ENCODE peak calls at places on chromosomes 6 and 20, in eight cellular contexts. S is CD8-positive, alpha-beta memory T cell; U is suprapubic skin; I is left lung; L is CD8-positive, alpha-beta T cell; V is fibroblast of lung; M is psoas muscle; J is effector memory CD4-positive, alpha-beta T cell. C is an unnamed sample.

GRCh38 chr20:38554986-38555385 is 26.0 kb upstream of the ADIG start:
- DNase-seq in S (no peak), U (no peak), I (no peak), L (no peak), V (no peak), M (no peak), J (no peak), C (no peak)

GRCh38 chr6:108142240-108142639 is 23.6 kb upstream of the NR2E1 start:
- DNase-seq in S (no peak), U (no peak), I (no peak), L (no peak), V (no peak), M (no peak), J (no peak), C (no peak)

GRCh38 chr6:50995036-50995435 is 176.4 kb downstream of the TFAP2B start:
- DNase-seq in S (no peak), U (no peak), I (no peak), L (no peak), V (no peak), M (no peak), J (no peak), C (no peak)

GRCh38 chr6:128158496-128158895 is 257.6 kb upstream of the THEMIS start:
- DNase-seq in S (no peak), U (no peak), I (no peak), L (no peak), V (peak; percentile 55), M (no peak), J (no peak), C (no peak)

GRCh38 chr6:73774311-73774766 is 78.3 kb downstream of the CD109 start:
- DNase-seq in S (no peak), U (no peak), I (no peak), L (no peak), V (peak; percentile 85), M (no peak), J (no peak), C (no peak)

GRCh38 chr6:136123464-136123863 is 126.6 kb downstream of the MTFR2 start:
- DNase-seq in S (no peak), U (no peak), I (no peak), L (no peak), V (peak; percentile 53), M (no peak), J (no peak), C (no peak)

GRCh38 chr20:25296094-25297093 is 48.5 kb downstream of the PYGB start:
- DNase-seq in S (no peak), U (no peak), I (no peak), L (no peak), V (peak; percentile 49), M (no peak), J (no peak), C (no peak)

GRCh38 chr6:119544325-119545150 is 195.0 kb upstream of the MAN1A1 start:
- DNase-seq in S (no peak), U (no peak), I (no peak), L (no peak), V (peak; percentile 67), M (no peak), J (no peak), C (no peak)

GRCh38 chr6:84061613-84062398 is 28.2 kb downstream of the MRAP2 start:
- DNase-seq in S (no peak), U (no peak), I (no peak), L (no peak), V (no peak), M (no peak), J (no peak), C (no peak)

GRCh38 chr6:114747995-114748625 is 405.3 kb upstream of the HS3ST5 start:
- DNase-seq in S (no peak), U (peak; percentile 76), I (no peak), L (peak; percentile 10), V (peak; percentile 72), M (no peak), J (no peak), C (no peak)

GRCh38 chr6:132063738-132064137 is 112.6 kb upstream of the CCN2 start:
- DNase-seq in S (no peak), U (no peak), I (no peak), L (no peak), V (peak; percentile 57), M (peak; percentile 12), J (no peak), C (no peak)

GRCh38 chr6:75460636-75461035 is 33.0 kb downstream of the FILIP1 start:
- DNase-seq in S (no peak), U (no peak), I (no peak), L (no peak), V (peak; percentile 36), M (no peak), J (no peak), C (no peak)

GRCh38 chr6:133245033-133245903 is 4.1 kb downstream of the EYA4 start:
- DNase-seq in S (no peak), U (no peak), I (no peak), L (no peak), V (peak; percentile 20), M (no peak), J (no peak), C (no peak)

GRCh38 chr6:131061771-131062160 is 1.3 kb downstream of the EPB41L2 start:
- DNase-seq in S (no peak), U (no peak), I (no peak), L (no peak), V (no peak), M (no peak), J (no peak), C (no peak)

GRCh38 chr6:163457637-163458561 is 43.4 kb downstream of the QKI start:
- DNase-seq in S (no peak), U (no peak), I (no peak), L (no peak), V (peak; percentile 94), M (peak; percentile 20), J (no peak), C (no peak)

GRCh38 chr20:59948212-59948611 is 8.0 kb downstream of the FAM217B start:
- DNase-seq in S (no peak), U (no peak), I (no peak), L (no peak), V (no peak), M (no peak), J (no peak), C (no peak)

GRCh38 chr6:41721396-41721795 is 14.0 kb downstream of the TFEB start:
- DNase-seq in S (no peak), U (no peak), I (no peak), L (no peak), V (no peak), M (no peak), J (no peak), C (no peak)

GRCh38 chr6:106025655-106026054 is 60.5 kb upstream of the PRDM1 start:
- DNase-seq in S (no peak), U (no peak), I (no peak), L (no peak), V (peak; percentile 83), M (no peak), J (no peak), C (no peak)

GRCh38 chr20:5621305-5621704 is 128.9 kb upstream of the SHLD1 start:
- DNase-seq in S (no peak), U (no peak), I (no peak), L (no peak), V (peak; percentile 76), M (no peak), J (no peak), C (no peak)

GRCh38 chr20:34570859-34571306 is 12.4 kb downstream of the MAP1LC3A start:
- DNase-seq in S (no peak), U (no peak), I (no peak), L (no peak), V (peak; percentile 23), M (no peak), J (no peak), C (no peak)

GRCh38 chr6:18477301-18477941 is 90.3 kb downstream of the RNF144B start:
- DNase-seq in S (no peak), U (no peak), I (no peak), L (no peak), V (no peak), M (no peak), J (no peak), C (no peak)

GRCh38 chr6:154430494-154430919 is 73.9 kb upstream of the IPCEF1 start:
- DNase-seq in S (no peak), U (no peak), I (no peak), L (no peak), V (no peak), M (no peak), J (no peak), C (no peak)
- H3K4me1 ChIP-seq in S (no peaks in the 10 kb centered on the region), U (no peaks in the 10 kb centered on the region), I (peaks cover 13% of the 10 kb centered on the region), L (no peaks in the 10 kb centered on the region), V (peaks cover 2% of the 10 kb centered on the region), M (no peaks in the 10 kb centered on the region), J (no peaks in the 10 kb centered on the region), C (peaks cover 2% of the 10 kb centered on the region)

GRCh38 chr6:34148864-34149810 is 3.2 kb upstream of the GRM4 start:
- DNase-seq in S (no peak), U (peak; percentile 47), I (no peak), L (no peak), V (no peak), M (no peak), J (no peak), C (no peak)
- H3K27me3 ChIP-seq in S (peaks cover 31% of the 10 kb centered on the region), U (peaks cover 83% of the 10 kb centered on the region), I (peaks cover 92% of the 10 kb centered on the region), L (peaks cover 9% of the 10 kb centered on the region), V (peaks cover 35% of the 10 kb centered on the region), M (peaks cover 16% of the 10 kb centered on the region), J (peaks cover 30% of the 10 kb centered on the region), C (peaks cover 3% of the 10 kb centered on the region)

GRCh38 chr20:50304501-50304856 is 113.8 kb downstream of the CEBPB start:
- DNase-seq in S (no peak), U (no peak), I (no peak), L (no peak), V (peak; percentile 96), M (peak; percentile 73), J (no peak), C (no peak)
- H3K27ac ChIP-seq in S (no peak overlapping the region), U (peak overlapping the region; percentile 91), I (peak overlapping the region; percentile 86), L (no peak overlapping the region), V (peak overlapping the region; percentile 99), M (peak overlapping the region; percentile 84), J (no peak overlapping the region), C (no peak overlapping the region)

DNA sequence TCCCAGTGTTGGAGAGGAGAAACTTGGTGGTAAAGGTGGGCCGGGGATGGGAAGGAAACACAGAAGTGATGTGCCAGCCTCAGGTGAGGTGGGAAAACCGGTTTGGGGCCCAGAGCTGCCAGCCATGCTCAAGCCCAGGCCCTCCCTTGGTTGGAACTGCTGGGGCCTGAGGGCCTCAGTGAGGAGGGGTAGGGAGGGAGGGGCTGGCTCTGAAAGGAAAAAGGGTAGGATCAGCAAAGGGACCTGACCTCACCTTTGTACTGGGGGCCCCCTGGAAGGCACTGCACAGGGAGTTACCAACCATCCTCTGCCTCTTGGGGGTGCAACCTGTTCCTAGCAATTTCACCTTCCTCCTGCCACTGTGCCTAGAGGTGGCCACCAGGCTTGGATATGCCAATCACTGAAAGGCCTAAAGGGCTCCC is 1.8 kb upstream of the SPEF1 start:
- DNase-seq in S (no peak), U (no peak), I (no peak), L (no peak), V (no peak), M (no peak), J (no peak), C (no peak)
- H3K4me1 ChIP-seq in S (peaks cover 27% of the 10 kb centered on the region), U (peaks cover 74% of the 10 kb centered on the region), I (peaks cover 77% of the 10 kb centered on the region), L (peaks cover 37% of the 10 kb centered on the region), V (peaks cover 22% of the 10 kb centered on the region), M (peaks cover 35% of the 10 kb centered on the region), J (peaks cover 18% of the 10 kb centered on the region), C (peaks cover 4% of the 10 kb centered on the region)

C was measured in iPS DF 6.9.